ENCODE peak calls at places on chromosomes 7 and 10, in seven cellular contexts. P is breast epithelium, K is tibial artery, J is IMR-90, H is endothelial cell of umbilical vein, A is neuronal stem cell, D is brain microvascular endothelial cell. F is an unnamed sample.

GRCh38 chr10:109341986-109342385 is 581.3 kb downstream of the XPNPEP1 start:
- DNase-seq in P (no peak), K (no peak), J (no peak), H (no peak), A (no peak), D (no peak), F (no peak)

GRCh38 chr10:80268938-80269588 is 20.4 kb downstream of the MAT1A start:
- DNase-seq in P (no peak), K (no peak), J (no peak), H (no peak), A (no peak), D (no peak), F (no peak)

GRCh38 chr7:44324204-44325126 is 929 bp downstream of the CAMK2B start:
- DNase-seq in P (no peak), K (no peak), J (no peak), H (no peak), A (no peak), D (no peak), F (no peak)

GRCh38 chr7:16739863-16740622 is 13.5 kb upstream of the TSPAN13 start:
- DNase-seq in P (no peak), K (no peak), J (peak; percentile 98), H (peak; percentile 88), A (no peak), D (peak; percentile 96), F (no peak)

GRCh38 chr10:61825617-61826016 is 75.9 kb upstream of the ARID5B start:
- DNase-seq in P (no peak), K (no peak), J (no peak), H (no peak), A (no peak), D (no peak), F (no peak)

GRCh38 chr10:90420637-90421318 is 437.1 kb downstream of the HTR7 start:
- DNase-seq in P (no peak), K (no peak), J (no peak), H (no peak), A (no peak), D (no peak), F (no peak)

GRCh38 chr10:17024461-17024860 is 105.2 kb downstream of the CUBN start:
- DNase-seq in P (no peak), K (no peak), J (no peak), H (no peak), A (no peak), D (no peak), F (no peak)

GRCh38 chr10:91042069-91042468 is 121.2 kb upstream of the ANKRD1 start:
- DNase-seq in P (no peak), K (no peak), J (no peak), H (no peak), A (no peak), D (no peak), F (no peak)

GRCh38 chr7:16646427-16647081 is 573 bp downstream of the BZW2 start:
- DNase-seq in P (no peak), K (peak; percentile 68), J (no peak), H (peak; percentile 43), A (no peak), D (no peak), F (no peak)

GRCh38 chr10:16909271-16909767 is 92.1 kb upstream of the RSU1 start:
- DNase-seq in P (no peak), K (no peak), J (peak; percentile 33), H (peak; percentile 38), A (no peak), D (no peak), F (no peak)

GRCh38 chr7:127745445-127745844 is 93.5 kb downstream of the SND1 start:
- DNase-seq in P (no peak), K (no peak), J (no peak), H (no peak), A (no peak), D (no peak), F (no peak)

GRCh38 chr7:43463401-43463980 is 119.4 kb upstream of the STK17A start:
- DNase-seq in P (no peak), K (no peak), J (no peak), H (no peak), A (no peak), D (no peak), F (no peak)

GRCh38 chr10:114698271-114699185 is 40.5 kb upstream of the ABLIM1 start:
- DNase-seq in P (no peak), K (no peak), J (peak; percentile 55), H (no peak), A (no peak), D (no peak), F (no peak)

GRCh38 chr7:142412551-142413193 is 154.8 kb upstream of the PRSS58 start:
- DNase-seq in P (no peak), K (no peak), J (peak; percentile 73), H (peak; percentile 50), A (peak; percentile 23), D (peak; percentile 54), F (no peak)

GRCh38 chr7:141649865-141650499 is 52.0 kb downstream of the DENND11 start:
- DNase-seq in P (peak; percentile 53), K (peak; percentile 77), J (peak; percentile 88), H (peak; percentile 94), A (peak; percentile 62), D (peak; percentile 94), F (peak; percentile 25)

GRCh38 chr10:93954726-93955363 is 38.9 kb upstream of the PLCE1 start:
- DNase-seq in P (no peak), K (no peak), J (peak; percentile 78), H (no peak), A (no peak), D (peak; percentile 86), F (no peak)

GRCh38 chr10:59315465-59315864 is 46.9 kb downstream of the FAM13C start:
- DNase-seq in P (no peak), K (no peak), J (no peak), H (no peak), A (no peak), D (no peak), F (no peak)

GRCh38 chr7:105885386-105886111 is 9.2 kb upstream of the ATXN7L1 start:
- DNase-seq in P (no peak), K (no peak), J (no peak), H (peak; percentile 60), A (no peak), D (no peak), F (no peak)

GRCh38 chr10:119525116-119525515 is 17.4 kb downstream of the RGS10 start:
- DNase-seq in P (no peak), K (peak; percentile 33), J (no peak), H (no peak), A (no peak), D (no peak), F (no peak)

DNA sequence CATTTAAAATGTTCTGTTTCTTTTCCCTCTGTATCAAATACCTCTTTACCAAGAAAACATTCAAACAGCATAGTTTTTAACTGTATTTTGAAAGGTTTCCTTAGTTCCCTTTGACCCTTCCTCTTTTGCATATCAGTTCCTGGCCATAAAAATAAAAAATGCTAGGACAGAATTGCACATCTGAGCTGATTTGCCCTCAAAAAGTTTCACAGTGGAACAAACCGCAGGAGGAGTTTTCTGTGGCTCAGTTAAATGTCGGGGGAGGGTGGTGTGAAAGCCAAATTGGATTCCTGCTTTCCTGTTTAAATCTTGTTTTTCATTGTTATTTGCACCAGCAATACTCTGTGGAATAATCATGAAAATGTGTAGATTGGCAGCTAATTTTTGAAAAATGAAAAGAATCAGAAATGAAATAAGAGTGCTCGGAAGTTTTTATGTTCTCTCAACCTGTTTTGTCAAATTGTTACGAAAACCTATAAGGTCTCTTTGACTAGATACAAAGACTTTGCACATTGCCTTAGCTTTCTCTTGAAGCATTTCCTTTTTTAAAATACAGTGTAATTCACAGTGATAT is 8.2 kb downstream of the IKZF1 start:
- DNase-seq in P (no peak), K (no peak), J (no peak), H (no peak), A (no peak), D (no peak), F (no peak)
- H3K27ac ChIP-seq in P (no peak overlapping the region), K (no peak overlapping the region), J (no peak overlapping the region), H (no peak overlapping the region), A (no peak overlapping the region), D (no peak overlapping the region), F (no peak overlapping the region)

DNA sequence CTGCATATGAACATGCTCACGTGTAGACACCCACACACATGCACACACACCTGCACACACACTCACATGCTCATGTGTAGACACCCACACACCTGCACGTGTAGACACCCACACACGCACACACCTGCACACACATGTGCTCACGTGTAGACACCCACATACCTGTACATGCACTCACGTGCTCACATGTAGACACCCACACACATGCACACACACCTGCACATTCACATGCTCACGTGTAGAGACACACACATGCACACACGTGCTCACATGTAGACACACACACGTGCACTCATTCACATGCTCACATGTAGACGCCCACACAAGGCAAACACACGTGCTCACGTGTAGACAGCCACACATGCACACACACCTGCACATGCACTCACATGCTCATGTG is 275.8 kb downstream of the PTPRN2 start:
- DNase-seq in P (no peak), K (no peak), J (no peak), H (no peak), A (no peak), D (no peak), F (no peak)
- H3K27ac ChIP-seq in P (no peak overlapping the region), K (no peak overlapping the region), J (no peak overlapping the region), H (no peak overlapping the region), A (no peak overlapping the region), D (no peak overlapping the region), F (no peak overlapping the region)

DNA sequence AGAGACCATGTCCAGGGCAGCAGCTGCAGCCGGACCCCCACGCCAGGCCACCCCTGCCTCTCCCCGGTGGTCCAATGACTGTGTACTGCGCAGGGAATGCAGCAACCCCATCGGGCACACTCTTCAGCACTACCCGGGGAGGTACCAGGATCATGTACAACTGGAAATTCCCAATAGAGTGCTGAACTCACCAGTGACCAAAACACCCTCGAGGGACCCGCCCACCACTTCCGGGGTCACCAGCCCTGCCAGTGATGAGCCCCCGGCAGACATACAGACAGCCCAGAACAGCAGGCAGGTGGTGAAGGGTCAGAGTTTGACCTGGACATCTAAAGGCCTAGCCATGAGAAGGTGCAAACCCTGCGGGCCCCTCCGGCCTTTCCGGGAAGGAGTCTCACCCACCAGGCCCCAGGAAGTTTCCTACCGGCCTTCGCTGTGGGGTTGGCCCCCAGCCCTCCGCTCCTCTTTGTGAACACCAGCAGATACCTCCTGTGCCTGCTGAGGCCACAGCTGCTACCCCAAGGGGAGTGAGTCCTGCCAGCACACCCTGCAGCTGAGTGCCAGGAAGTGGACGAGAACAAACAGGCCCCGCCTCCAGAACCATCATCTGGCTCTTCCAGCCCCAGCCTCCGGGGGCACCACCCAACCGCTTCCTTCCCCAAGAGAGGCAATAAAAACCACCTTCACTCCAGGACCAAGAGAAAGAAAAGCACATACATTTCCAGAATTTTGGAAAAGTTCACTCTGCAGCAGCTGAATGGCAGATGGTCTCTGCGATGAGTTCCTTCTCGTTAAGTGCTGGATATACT is 5.0 kb upstream of the ANKRD61 start:
- DNase-seq in P (peak; percentile 26), K (peak; percentile 72), J (peak; percentile 20), H (peak; percentile 18), A (no peak), D (peak; percentile 27), F (peak; percentile 19)
- H3K27ac ChIP-seq in P (peak overlapping the region; percentile 80), K (no peak overlapping the region), J (no peak overlapping the region), H (no peak overlapping the region), A (no peak overlapping the region), D (no peak overlapping the region), F (peak overlapping the region; percentile 20)

DNA sequence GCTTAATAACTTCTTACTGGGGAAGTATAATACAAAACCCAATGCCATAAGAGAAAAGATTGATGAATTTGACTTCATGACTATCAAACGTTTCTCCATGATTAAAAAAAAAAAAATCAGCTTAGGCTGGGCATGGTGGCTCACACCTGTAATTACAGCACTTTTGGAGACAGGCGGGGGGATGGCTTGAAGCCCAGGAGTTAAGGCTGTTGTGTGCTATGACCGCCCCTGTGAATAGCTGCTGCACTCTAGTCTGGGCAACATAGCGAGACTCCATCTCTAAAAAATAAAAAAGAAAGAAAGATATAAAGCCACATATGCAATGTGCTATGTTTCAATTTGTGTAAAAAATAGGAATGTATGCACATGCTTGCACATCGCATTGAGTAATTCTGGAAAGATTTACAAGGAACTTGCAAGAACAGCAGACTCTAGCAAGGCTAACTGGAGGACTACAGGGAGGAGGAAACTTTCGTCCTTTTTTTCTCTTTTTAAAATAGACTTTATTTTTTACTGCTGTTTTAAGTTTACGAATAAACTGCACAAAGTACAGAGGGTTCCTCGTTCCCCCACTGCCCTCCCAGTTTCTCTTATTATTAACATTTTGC is 10.3 kb upstream of the RARRES2 start:
- DNase-seq in P (no peak), K (peak; percentile 7), J (peak; percentile 25), H (no peak), A (no peak), D (no peak), F (no peak)
- H3K27ac ChIP-seq in P (no peak overlapping the region), K (no peak overlapping the region), J (no peak overlapping the region), H (no peak overlapping the region), A (no peak overlapping the region), D (no peak overlapping the region), F (no peak overlapping the region)